ENCODE peak calls at places on chromosomes 6 and 20, in nine cellular contexts. J is kidney; W is CD4-positive, alpha-beta memory T cell; Y is choroid plexus epithelial cell; T is CD8-positive, alpha-beta memory T cell; V is MG63; Q is heart left ventricle; S is psoas muscle; O is left ventricle myocardium inferior. F is an unnamed sample.

GRCh38 chr6:15562954-15563353 is 99.9 kb downstream of the DTNBP1 start:
- DNase-seq in J (no peak), W (no peak), Y (no peak), T (no peak), V (no peak), Q (no peak), S (no peak), O (no peak), F (no peak)

GRCh38 chr6:14984454-14984853 is 261.4 kb upstream of the JARID2 start:
- DNase-seq in J (no peak), W (no peak), Y (peak; percentile 13), T (no peak), V (peak; percentile 28), Q (no peak), S (peak; percentile 31), O (peak; percentile 20), F (peak; percentile 47)

GRCh38 chr6:52534966-52535390 is 41.9 kb downstream of the TRAM2 start:
- DNase-seq in J (no peak), W (no peak), Y (no peak), T (no peak), V (no peak), Q (no peak), S (no peak), O (no peak), F (no peak)

GRCh38 chr6:51648236-51648635 is 439.2 kb downstream of the PKHD1 start:
- DNase-seq in J (no peak), W (no peak), Y (no peak), T (no peak), V (no peak), Q (no peak), S (no peak), O (no peak), F (peak; percentile 59)

GRCh38 chr6:27865952-27866369 is 46.2 kb downstream of the OR2B2 start:
- DNase-seq in J (no peak), W (no peak), Y (no peak), T (peak; percentile 15), V (peak; percentile 78), Q (no peak), S (no peak), O (no peak), F (peak; percentile 28)

GRCh38 chr6:33248643-33248931 is 23.1 kb downstream of the VPS52 start:
- DNase-seq in J (no peak), W (no peak), Y (peak; percentile 69), T (peak; percentile 18), V (peak; percentile 76), Q (no peak), S (no peak), O (peak; percentile 18), F (peak; percentile 56)

GRCh38 chr20:13996265-13996664 is 949 bp downstream of the MACROD2 start:
- DNase-seq in J (no peak), W (no peak), Y (no peak), T (no peak), V (no peak), Q (no peak), S (no peak), O (no peak), F (peak; percentile 7)

GRCh38 chr6:125077453-125077852 is 76.1 kb upstream of the TPD52L1 start:
- DNase-seq in J (no peak), W (no peak), Y (peak; percentile 82), T (no peak), V (no peak), Q (no peak), S (no peak), O (no peak), F (no peak)

GRCh38 chr6:170107606-170108222 is 183.2 kb downstream of the DLL1 start:
- DNase-seq in J (peak; percentile 39), W (no peak), Y (no peak), T (no peak), V (no peak), Q (peak; percentile 3), S (no peak), O (peak; percentile 3), F (no peak)

GRCh38 chr6:47710295-47710694 is 11.9 kb downstream of the ADGRF4 start:
- DNase-seq in J (no peak), W (no peak), Y (no peak), T (no peak), V (no peak), Q (no peak), S (no peak), O (no peak), F (peak; percentile 33)

GRCh38 chr20:2285193-2285592 is 10.6 kb upstream of the TGM3 start:
- DNase-seq in J (no peak), W (no peak), Y (no peak), T (no peak), V (no peak), Q (no peak), S (no peak), O (no peak), F (no peak)

GRCh38 chr20:33105336-33105924 is 26.0 kb downstream of the BPIFB4 start:
- DNase-seq in J (no peak), W (no peak), Y (no peak), T (no peak), V (no peak), Q (no peak), S (no peak), O (no peak), F (no peak)

GRCh38 chr20:12554416-12554815 is 454.4 kb upstream of the SPTLC3 start:
- DNase-seq in J (no peak), W (no peak), Y (no peak), T (no peak), V (peak; percentile 56), Q (no peak), S (no peak), O (no peak), F (peak; percentile 90)

GRCh38 chr6:28282923-28283322 is 1.6 kb downstream of the PGBD1 start:
- DNase-seq in J (no peak), W (no peak), Y (peak; percentile 19), T (no peak), V (no peak), Q (no peak), S (no peak), O (no peak), F (no peak)

DNA sequence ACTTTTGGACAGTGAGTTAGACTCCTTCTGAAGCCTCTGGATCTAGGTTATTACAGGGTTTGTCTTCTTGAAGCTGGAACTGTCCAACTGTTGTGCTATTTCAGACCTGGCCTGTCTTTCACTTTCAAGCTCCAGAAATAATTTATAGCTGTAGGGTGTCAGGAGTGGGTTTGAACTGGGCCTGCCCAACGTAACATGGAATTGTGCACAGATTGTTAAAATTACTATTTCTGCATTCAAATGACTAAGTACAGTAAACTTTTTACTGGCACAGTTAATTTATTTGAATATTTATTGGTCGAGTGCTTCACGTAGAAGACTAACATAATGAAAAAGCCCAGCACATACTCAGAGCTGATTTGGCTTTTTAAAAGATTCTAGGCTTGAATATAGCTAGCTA is 74.3 kb downstream of the ARID1B start:
- DNase-seq in J (no peak), W (no peak), Y (no peak), T (no peak), V (no peak), Q (no peak), S (no peak), O (no peak), F (no peak)
- H3K4me3 ChIP-seq in J (no peak overlapping the region), W (no peak overlapping the region), Y (no peak overlapping the region), T (no peak overlapping the region), V (no peak overlapping the region), Q (no peak overlapping the region), S (peak overlapping the region; percentile 43), O (no peak overlapping the region), F (no peak overlapping the region)

GRCh38 chr6:160678230-160678629 is 14.2 kb upstream of the LPA start:
- DNase-seq in J (no peak), W (no peak), Y (no peak), T (no peak), V (no peak), Q (no peak), S (no peak), O (no peak), F (peak; percentile 75)

GRCh38 chr6:160679402-160679769 is 15.3 kb upstream of the LPA start:
- DNase-seq in J (no peak), W (no peak), Y (no peak), T (no peak), V (no peak), Q (no peak), S (no peak), O (no peak), F (peak; percentile 31)

DNA sequence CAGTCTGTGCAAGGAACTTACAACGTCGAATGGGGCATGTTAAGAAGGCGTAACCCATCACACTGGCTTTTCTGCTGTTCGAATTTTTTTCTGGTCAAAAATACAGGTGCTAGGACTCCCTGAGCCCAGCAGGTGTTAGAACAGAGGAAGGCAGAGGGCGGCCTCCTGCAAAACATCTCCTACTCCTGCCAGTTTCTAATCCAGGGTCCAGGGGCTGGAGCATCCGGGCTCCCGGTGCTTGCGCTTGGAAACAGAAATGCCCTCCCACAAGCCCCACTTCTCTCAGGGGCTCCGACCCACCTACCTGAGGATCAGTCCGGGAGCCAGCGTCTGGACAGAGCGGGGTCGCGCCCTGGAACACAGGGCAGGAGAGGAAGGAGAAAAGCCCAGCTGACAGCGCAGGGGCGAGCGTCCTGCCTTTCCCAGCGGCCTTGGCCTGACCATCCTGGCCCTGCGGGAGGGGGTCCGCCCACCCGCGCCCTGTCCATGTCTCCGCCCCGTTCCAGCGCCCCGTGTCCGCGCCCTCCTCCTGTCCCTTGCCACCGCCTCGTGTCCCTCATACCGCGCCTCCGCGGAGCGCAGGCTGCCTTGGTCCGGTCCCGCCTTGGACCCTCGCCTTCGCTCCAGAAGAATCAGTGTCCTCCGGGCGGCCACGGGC is 14.8 kb upstream of the LPA start:
- DNase-seq in J (no peak), W (no peak), Y (no peak), T (no peak), V (no peak), Q (no peak), S (no peak), O (no peak), F (peak; percentile 2)
- H3K4me3 ChIP-seq in J (peak overlapping the region; percentile 43), W (no peak overlapping the region), Y (no peak overlapping the region), T (no peak overlapping the region), V (no peak overlapping the region), Q (no peak overlapping the region), S (no peak overlapping the region), O (peak overlapping the region; percentile 25), F (peak overlapping the region; percentile 35)

DNA sequence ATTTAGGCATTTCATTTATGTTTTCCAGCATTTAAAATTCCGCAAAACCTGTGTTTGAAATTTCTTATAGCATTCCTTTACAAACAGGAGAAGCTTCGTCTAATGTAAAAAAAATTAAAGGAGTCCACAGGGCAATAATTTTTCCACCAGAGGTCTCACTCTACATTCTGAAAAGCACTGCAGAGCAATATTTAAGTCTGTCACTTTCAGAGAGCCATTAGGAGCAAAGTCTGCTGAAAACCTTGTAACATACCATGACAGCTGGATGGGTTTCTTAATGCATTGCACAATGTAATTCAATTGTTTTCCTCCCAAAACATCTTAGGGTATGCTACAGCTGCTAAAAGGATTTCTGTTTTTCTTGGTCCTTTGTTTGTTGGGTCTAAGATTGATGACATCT is 18.0 kb downstream of the BAG2 start:
- DNase-seq in J (no peak), W (no peak), Y (peak; percentile 75), T (no peak), V (no peak), Q (no peak), S (no peak), O (no peak), F (peak; percentile 22)
- H3K4me3 ChIP-seq in J (no peak overlapping the region), W (no peak overlapping the region), Y (no peak overlapping the region), T (no peak overlapping the region), V (no peak overlapping the region), Q (no peak overlapping the region), S (no peak overlapping the region), O (no peak overlapping the region), F (no peak overlapping the region)

DNA sequence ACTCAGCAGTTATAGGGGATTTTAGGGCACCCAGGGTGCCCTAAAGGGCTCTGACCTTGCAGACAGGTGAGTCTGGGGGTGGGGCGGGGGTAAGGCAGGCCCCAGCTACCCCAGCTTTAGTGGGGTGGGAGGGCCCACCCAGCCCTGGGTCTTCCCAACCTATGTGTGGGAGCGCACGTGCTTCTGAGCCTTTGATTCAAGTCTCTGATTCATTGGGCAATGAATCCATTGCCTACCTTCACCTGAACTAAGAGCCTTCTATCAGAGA is 935 bp downstream of the SERPINB1 start:
- DNase-seq in J (no peak), W (no peak), Y (no peak), T (no peak), V (no peak), Q (no peak), S (no peak), O (no peak), F (no peak)
- H3K4me3 ChIP-seq in J (peak overlapping the region; percentile 82), W (peak overlapping the region; percentile 20), Y (peak overlapping the region; percentile 56), T (peak overlapping the region; percentile 37), V (peak overlapping the region; percentile 50), Q (peak overlapping the region; percentile 70), S (peak overlapping the region; percentile 73), O (peak overlapping the region; percentile 73), F (peak overlapping the region; percentile 31)